ENCODE peak calls at places on chromosomes 1 and 21, in seven cellular contexts. F, D, X, Q, J, A and Y are unnamed samples.

GRCh38 chr1:227942716-227943261 is 4.9 kb downstream of the WNT9A start:
- DNase-seq in F (no peak), D (no peak), X (no peak), Q (no peak), J (no peak), A (peak), Y (no peak)

GRCh38 chr1:160007577-160008200 is 24.1 kb downstream of the PIGM start:
- DNase-seq in F (no peak), D (no peak), X (no peak), Q (peak), J (no peak), A (no peak), Y (no peak)

GRCh38 chr1:19866758-19867157 is 15.4 kb upstream of the OTUD3 start:
- DNase-seq in F (no peak), D (no peak), X (no peak), Q (no peak), J (no peak), A (no peak), Y (no peak)

GRCh38 chr1:94050263-94050662 is 70.7 kb downstream of the ABCA4 start:
- DNase-seq in F (no peak), D (no peak), X (no peak), Q (peak), J (no peak), A (no peak), Y (no peak)

GRCh38 chr1:228860911-228861829 is 125.9 kb downstream of the RHOU start:
- DNase-seq in F (peak), D (no peak), X (no peak), Q (peak), J (peak), A (no peak), Y (peak)

GRCh38 chr1:21834094-21834493 is 22.0 kb downstream of the LDLRAD2 start:
- DNase-seq in F (no peak), D (no peak), X (no peak), Q (no peak), J (no peak), A (no peak), Y (no peak)

GRCh38 chr1:219465247-219466093 is 147.4 kb downstream of the ZC3H11B start:
- DNase-seq in F (no peak), D (no peak), X (no peak), Q (peak), J (no peak), A (no peak), Y (peak)

GRCh38 chr1:211036701-211037494 is 97.0 kb downstream of the KCNH1 start:
- DNase-seq in F (peak), D (no peak), X (no peak), Q (peak), J (no peak), A (no peak), Y (peak)

GRCh38 chr21:29077651-29078090 is 4.2 kb upstream of the CCT8 start:
- DNase-seq in F (no peak), D (no peak), X (no peak), Q (peak), J (no peak), A (no peak), Y (no peak)

GRCh38 chr1:241485554-241485992 is 34.0 kb downstream of the FH start:
- DNase-seq in F (no peak), D (no peak), X (no peak), Q (peak), J (peak), A (no peak), Y (no peak)

GRCh38 chr1:70675737-70676156 is 264.7 kb downstream of the CTH start:
- DNase-seq in F (no peak), D (no peak), X (no peak), Q (no peak), J (peak), A (no peak), Y (no peak)

GRCh38 chr1:165383067-165383466 is 26.6 kb upstream of the LMX1A start:
- DNase-seq in F (no peak), D (no peak), X (no peak), Q (peak), J (no peak), A (peak), Y (no peak)

GRCh38 chr1:113677250-113678158 is 81.8 kb downstream of the PHTF1 start:
- DNase-seq in F (peak), D (no peak), X (no peak), Q (peak), J (no peak), A (no peak), Y (no peak)

GRCh38 chr1:205495237-205495823 is 9.1 kb upstream of the CDK18 start:
- DNase-seq in F (no peak), D (no peak), X (no peak), Q (no peak), J (no peak), A (no peak), Y (no peak)

GRCh38 chr21:44555200-44555875 is 3.3 kb downstream of the KRTAP10-3 start:
- DNase-seq in F (no peak), D (no peak), X (no peak), Q (no peak), J (no peak), A (no peak), Y (no peak)

GRCh38 chr1:48730164-48730864 is 46.4 kb downstream of the BEND5 start:
- DNase-seq in F (no peak), D (no peak), X (no peak), Q (no peak), J (no peak), A (no peak), Y (no peak)

GRCh38 chr1:179002552-179003345 is 22.9 kb upstream of the FAM20B start:
- DNase-seq in F (peak), D (peak), X (peak), Q (peak), J (peak), A (peak), Y (no peak)

GRCh38 chr1:75079535-75080290 is 54.5 kb upstream of the LHX8 start:
- DNase-seq in F (no peak), D (no peak), X (no peak), Q (no peak), J (no peak), A (no peak), Y (no peak)

GRCh38 chr1:168243200-168243599 is 17.4 kb downstream of the SFT2D2 start:
- DNase-seq in F (no peak), D (no peak), X (no peak), Q (no peak), J (no peak), A (no peak), Y (no peak)

GRCh38 chr1:67552336-67552759 is 122.1 kb upstream of the SERBP1 start:
- DNase-seq in F (no peak), D (no peak), X (no peak), Q (no peak), J (peak), A (no peak), Y (no peak)

GRCh38 chr1:42137766-42138165 is 15.4 kb upstream of the GUCA2B start:
- DNase-seq in F (no peak), D (no peak), X (no peak), Q (no peak), J (no peak), A (no peak), Y (no peak)

GRCh38 chr1:2146836-2147517 is 47.6 kb downstream of the FAAP20 start:
- DNase-seq in F (no peak), D (no peak), X (no peak), Q (no peak), J (no peak), A (no peak), Y (no peak)

GRCh38 chr1:111274653-111275052 is 16.0 kb upstream of the CHIA start:
- DNase-seq in F (no peak), D (no peak), X (no peak), Q (no peak), J (no peak), A (no peak), Y (no peak)

GRCh38 chr1:226697151-226697575 is 41.9 kb downstream of the ITPKB start:
- DNase-seq in F (peak), D (no peak), X (no peak), Q (peak), J (no peak), A (no peak), Y (peak)

GRCh38 chr1:43934279-43934985 is 831 bp downstream of the ARTN start:
- DNase-seq in F (no peak), D (peak), X (peak), Q (peak), J (peak), A (peak), Y (no peak)

GRCh38 chr1:218886472-218886871 is 287.2 kb upstream of the LYPLAL1 start:
- DNase-seq in F (no peak), D (no peak), X (no peak), Q (peak), J (no peak), A (peak), Y (no peak)

GRCh38 chr1:37556712-37557196 is at the start of gene DNALI1:
- DNase-seq in F (peak), D (peak), X (peak), Q (peak), J (peak), A (peak), Y (no peak)

GRCh38 chr1:233940908-233941307 is 36.4 kb downstream of the SLC35F3 start:
- DNase-seq in F (no peak), D (no peak), X (no peak), Q (no peak), J (no peak), A (no peak), Y (no peak)

DNA sequence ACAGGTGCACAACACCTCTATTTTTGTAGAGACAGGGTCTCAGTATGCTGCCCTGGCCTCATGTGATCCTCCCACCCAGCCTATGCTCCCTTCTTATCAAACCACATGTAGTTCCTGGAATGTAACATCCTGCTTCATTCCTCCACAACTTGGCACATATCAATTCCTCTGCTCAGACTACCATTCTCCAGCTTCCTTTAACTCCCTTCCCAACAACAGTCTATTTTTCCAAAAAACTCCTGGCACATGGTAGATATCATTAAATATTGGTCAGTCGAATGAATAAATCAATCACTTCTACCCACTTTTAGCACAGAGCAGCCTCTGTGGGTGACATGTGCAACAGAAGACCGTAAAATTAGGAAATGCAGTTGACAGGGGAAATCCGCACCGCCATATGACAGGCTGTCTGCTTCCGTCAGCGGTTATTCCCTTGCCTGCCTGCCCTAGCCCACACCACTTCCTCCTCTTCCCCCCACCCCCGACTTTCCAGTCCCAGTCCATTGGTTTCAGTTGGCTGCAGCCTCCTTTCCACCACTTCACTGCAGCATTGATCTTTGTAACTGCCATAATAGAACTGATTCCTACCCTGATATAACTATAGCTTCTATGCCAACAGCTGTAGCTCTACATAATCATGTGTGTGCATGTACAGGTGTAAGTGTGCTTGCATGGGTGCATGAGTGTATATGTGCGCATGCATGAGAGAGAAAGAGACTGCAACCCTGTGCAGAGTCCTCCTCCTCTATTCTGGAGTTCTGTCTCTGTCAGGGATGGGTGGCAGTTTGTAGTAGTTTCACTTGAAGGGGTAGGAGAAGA is 6.8 kb upstream of the AKR1A1 start:
- DNase-seq in F (no peak), D (peak), X (peak), Q (no peak), J (no peak), A (no peak), Y (no peak)
- H3K27ac ChIP-seq in F (no peak), D (no peak), X (peak), Q (no peak), J (no peak), A (no peak), Y (no peak)

DNA sequence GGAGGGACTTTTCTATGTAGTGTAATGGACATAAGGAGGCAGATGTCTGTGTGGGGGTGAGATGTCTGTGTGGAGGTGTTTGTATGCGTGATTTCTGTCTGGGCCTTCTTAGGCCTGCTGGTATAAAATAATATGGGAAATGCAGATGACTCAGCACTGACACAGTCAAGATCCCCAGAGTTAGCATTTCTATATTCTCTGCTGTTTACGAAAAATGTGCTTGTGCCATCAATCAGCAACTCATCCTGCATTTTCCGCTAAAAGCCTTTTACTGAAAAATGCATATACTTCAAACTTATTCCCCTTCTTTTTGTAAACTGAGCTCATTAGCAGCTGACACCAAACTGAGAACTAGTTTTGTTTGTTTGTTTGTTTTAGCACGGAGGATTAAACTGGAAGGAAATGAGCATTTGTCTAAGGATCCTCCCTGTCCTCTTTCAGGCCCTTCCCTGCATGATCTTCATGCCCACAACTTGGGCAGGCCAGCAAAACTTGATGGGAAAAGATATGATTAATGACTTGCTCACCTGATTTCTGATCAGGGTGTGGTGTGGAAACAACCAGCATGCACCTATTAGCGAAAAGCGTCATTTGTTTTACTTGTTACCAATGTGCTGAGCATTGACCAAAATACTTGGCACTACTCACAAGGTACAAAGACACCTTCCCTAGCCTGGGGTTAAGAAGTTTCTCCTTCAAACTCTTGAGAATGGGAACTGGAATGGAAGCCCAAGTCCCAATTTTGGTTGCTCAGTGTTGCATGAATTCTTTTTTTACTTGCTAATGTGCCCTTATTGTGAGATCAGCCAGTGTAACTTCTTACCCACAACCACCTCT is 77.4 kb downstream of the NDUFS5 start:
- DNase-seq in F (no peak), D (no peak), X (no peak), Q (peak), J (no peak), A (no peak), Y (peak)
- H3K27ac ChIP-seq in F (peak), D (no peak), X (no peak), Q (peak), J (peak), A (no peak), Y (peak)

DNA sequence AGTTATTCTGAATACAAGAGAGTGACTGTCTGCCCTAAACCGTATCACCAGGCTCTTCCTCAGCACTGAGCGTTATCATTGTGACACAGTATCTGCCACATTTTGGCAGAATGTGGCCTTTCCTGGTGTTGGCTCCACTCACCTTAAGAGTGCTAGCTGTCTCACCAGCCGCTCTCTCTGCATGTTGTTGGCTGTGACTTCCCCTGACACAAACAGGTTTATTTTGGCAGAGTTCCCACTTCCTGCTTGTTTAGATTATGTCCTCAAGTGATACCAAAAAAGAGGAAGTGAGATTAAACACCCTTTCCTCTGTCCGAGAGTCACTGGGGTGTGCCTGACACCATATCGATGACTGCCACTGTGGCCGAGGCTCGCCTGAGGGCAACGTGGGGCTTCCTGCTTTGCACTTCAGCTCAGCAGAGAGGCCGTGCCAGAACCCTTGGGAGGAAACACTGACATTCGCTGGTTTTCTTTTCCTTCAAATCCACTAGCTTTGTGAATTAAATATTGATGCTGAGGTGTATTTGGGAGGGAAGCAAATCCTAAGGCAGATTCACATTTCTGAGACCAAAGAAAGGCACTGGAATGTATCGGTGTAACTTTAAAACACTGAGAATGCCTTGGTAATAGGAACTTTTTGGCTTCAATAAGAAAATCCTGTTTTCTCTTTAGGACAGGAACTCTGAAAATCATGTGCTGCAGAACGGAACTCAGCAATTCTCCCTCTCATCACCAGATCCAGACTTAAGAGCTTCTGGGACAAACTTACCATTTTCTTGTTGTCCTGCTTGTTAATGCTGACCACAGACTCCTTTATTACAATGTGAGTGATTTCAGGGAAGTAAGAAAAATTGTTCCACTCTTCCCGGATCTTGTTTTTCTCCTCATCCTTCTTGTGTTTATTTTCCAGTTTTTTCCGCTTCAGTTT is 102.1 kb downstream of the JAK1 start:
- DNase-seq in F (no peak), D (peak), X (peak), Q (no peak), J (no peak), A (no peak), Y (peak)
- H3K27ac ChIP-seq in F (no peak), D (peak), X (no peak), Q (no peak), J (no peak), A (no peak), Y (peak)

DNA sequence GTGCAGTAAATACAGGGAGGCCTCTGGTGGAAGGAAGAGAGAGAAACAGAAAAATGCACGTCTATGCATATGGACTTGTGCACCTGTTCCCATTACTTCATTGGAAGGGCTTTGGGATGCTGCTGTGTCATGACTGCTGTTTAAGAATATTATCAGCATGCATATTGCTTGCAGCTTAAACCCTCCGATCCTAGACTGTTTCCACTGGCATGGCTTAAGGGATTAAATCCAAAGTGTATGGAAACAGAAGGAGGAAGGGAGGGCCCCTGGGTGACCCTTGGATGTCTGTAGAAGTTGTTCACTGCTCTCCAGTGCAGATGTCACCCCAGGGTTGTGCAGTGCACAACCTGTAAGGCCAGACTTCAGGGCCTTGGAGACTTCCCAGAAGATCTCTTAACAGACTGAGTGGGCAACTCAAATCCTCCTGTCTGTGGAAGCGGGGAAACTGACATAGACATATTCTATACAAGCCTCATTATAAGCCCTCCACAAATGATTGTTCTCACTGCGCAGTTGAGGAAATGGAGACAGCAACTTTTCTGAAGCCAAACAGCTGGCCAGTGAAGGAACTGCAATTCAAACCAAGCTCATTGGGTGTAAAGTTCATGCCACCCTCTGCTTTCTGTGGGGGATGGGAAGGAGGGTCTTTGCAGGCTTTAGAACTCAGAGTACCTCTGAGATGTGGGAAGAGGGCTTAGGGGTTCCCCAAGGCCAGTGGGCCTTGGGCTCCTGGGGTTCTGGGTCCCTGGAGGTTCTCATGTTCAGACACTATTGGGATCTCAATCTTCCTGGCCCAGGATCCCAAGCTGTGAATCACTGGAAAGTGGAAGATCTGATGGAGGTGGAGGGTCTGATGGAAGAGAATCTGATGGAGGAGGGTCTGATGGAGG is 73.8 kb downstream of the UMODL1 start:
- DNase-seq in F (no peak), D (no peak), X (no peak), Q (no peak), J (no peak), A (no peak), Y (no peak)
- H3K27ac ChIP-seq in F (no peak), D (no peak), X (no peak), Q (no peak), J (no peak), A (no peak), Y (no peak)